ENCODE peak calls at places on chromosomes 7 and 10, in four cellular contexts. One of them, this sample, is unnamed.
A peak's percentile ranks its signal among the peaks of the same experiment; 100 is the strongest.

GRCh38 chr7:132394283-132395003 is 181.8 kb downstream of the PLXNA4 start:
- DNase-seq in BJ: no peak
- DNase-seq in BE2C: peak; percentile 22
- DNase-seq in thoracic aorta: no peak
- DNase-seq in this sample: no peak

GRCh38 chr7:80231719-80232118 is 97.1 kb downstream of the GNAI1 start:
- DNase-seq in BJ: no peak
- DNase-seq in BE2C: no peak
- DNase-seq in thoracic aorta: no peak
- DNase-seq in this sample: peak; percentile 28

GRCh38 chr7:37943905-37944736 is 23.7 kb downstream of the EPDR1 start:
- DNase-seq in BJ: no peak
- DNase-seq in BE2C: no peak
- DNase-seq in thoracic aorta: no peak
- DNase-seq in this sample: no peak

GRCh38 chr10:35887686-35888085 is 245.6 kb upstream of the FZD8 start:
- DNase-seq in BJ: no peak
- DNase-seq in BE2C: no peak
- DNase-seq in thoracic aorta: no peak
- DNase-seq in this sample: no peak

GRCh38 chr10:68333058-68333395 is 299 bp upstream of the PBLD start:
- DNase-seq in BJ: no peak
- DNase-seq in BE2C: no peak
- DNase-seq in thoracic aorta: no peak
- DNase-seq in this sample: no peak

GRCh38 chr10:14749051-14749809 is 25.5 kb downstream of the FAM107B start:
- DNase-seq in BJ: no peak
- DNase-seq in BE2C: peak; percentile 44
- DNase-seq in thoracic aorta: no peak
- DNase-seq in this sample: no peak

GRCh38 chr7:116162236-116162635 is 48.1 kb upstream of the TES start:
- DNase-seq in BJ: no peak
- DNase-seq in BE2C: no peak
- DNase-seq in thoracic aorta: no peak
- DNase-seq in this sample: no peak

GRCh38 chr7:144738708-144739314 is 97.0 kb downstream of the TPK1 start:
- DNase-seq in BJ: no peak
- DNase-seq in BE2C: no peak
- DNase-seq in thoracic aorta: no peak
- DNase-seq in this sample: no peak

GRCh38 chr10:13942030-13942429 is 355.3 kb downstream of the PRPF18 start:
- DNase-seq in BJ: no peak
- DNase-seq in BE2C: no peak
- DNase-seq in thoracic aorta: no peak
- DNase-seq in this sample: no peak

GRCh38 chr10:5442056-5442989 is 30.0 kb downstream of the NET1 start:
- DNase-seq in BJ: no peak
- DNase-seq in BE2C: peak; percentile 16
- DNase-seq in thoracic aorta: no peak
- DNase-seq in this sample: no peak

GRCh38 chr10:15898046-15898445 is 37.7 kb upstream of the MINDY3 start:
- DNase-seq in BJ: no peak
- DNase-seq in BE2C: no peak
- DNase-seq in thoracic aorta: no peak
- DNase-seq in this sample: no peak

GRCh38 chr10:32793033-32793432 is 165.0 kb downstream of the ITGB1 start:
- DNase-seq in BJ: no peak
- DNase-seq in BE2C: no peak
- DNase-seq in thoracic aorta: no peak
- DNase-seq in this sample: no peak

GRCh38 chr10:69742928-69743602 is 58.6 kb upstream of the COL13A1 start:
- DNase-seq in BJ: no peak
- DNase-seq in BE2C: peak; percentile 74
- DNase-seq in thoracic aorta: no peak
- DNase-seq in this sample: no peak

GRCh38 chr7:47291461-47292051 is 290.4 kb downstream of the TNS3 start:
- DNase-seq in BJ: peak; percentile 88
- DNase-seq in BE2C: no peak
- DNase-seq in thoracic aorta: peak; percentile 36
- DNase-seq in this sample: peak; percentile 87

GRCh38 chr10:13340626-13341370 is 7.3 kb downstream of the SEPHS1 start:
- DNase-seq in BJ: no peak
- DNase-seq in BE2C: no peak
- DNase-seq in thoracic aorta: no peak
- DNase-seq in this sample: no peak

GRCh38 chr7:101420436-101420835 is 57.8 kb downstream of the COL26A1 start:
- DNase-seq in BJ: no peak
- DNase-seq in BE2C: peak; percentile 56
- DNase-seq in thoracic aorta: no peak
- DNase-seq in this sample: no peak

DNA sequence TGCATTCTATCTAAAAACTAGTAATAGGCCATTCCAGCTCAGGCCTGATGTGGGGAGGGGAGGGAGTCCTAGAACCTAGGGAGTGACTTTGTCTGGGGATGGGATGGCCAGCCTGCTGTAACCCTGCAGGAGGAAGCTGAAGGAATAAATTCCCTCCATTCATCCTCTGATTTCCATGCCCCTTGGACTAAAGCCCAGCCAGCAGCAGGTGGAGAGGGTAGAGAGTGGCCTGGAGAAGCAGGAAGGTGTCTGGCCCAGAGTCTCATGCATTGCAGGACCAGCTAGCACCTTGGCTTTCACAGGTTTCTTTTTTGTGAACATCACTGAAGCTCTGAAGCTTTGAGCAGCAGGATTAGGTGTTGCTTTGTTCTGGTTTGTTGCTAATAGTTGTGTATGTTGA is 32.8 kb upstream of the CDH23 start:
- DNase-seq in BJ: no peak
- DNase-seq in BE2C: no peak
- DNase-seq in thoracic aorta: no peak
- DNase-seq in this sample: no peak
- TF ChIP-seq CTCF in BJ: no peak
- TF ChIP-seq CTCF in BE2C: no peak
- TF ChIP-seq CTCF in thoracic aorta: no peak
- TF ChIP-seq CTCF in this sample: no peak

GRCh38 chr7:333399-333776 is 43.4 kb downstream of the FOXL3 start:
- DNase-seq in BJ: peak; percentile 5
- DNase-seq in BE2C: no peak
- DNase-seq in thoracic aorta: no peak
- DNase-seq in this sample: no peak
- H3K4me3 ChIP-seq in BJ: no peak overlapping the region
- H3K4me3 ChIP-seq in BE2C: no peak overlapping the region
- H3K4me3 ChIP-seq in thoracic aorta: peak overlapping the region; percentile 68
- H3K4me3 ChIP-seq in this sample: no peak overlapping the region

GRCh38 chr10:96047004-96047649 is 3.7 kb downstream of the CCNJ start:
- DNase-seq in BJ: no peak
- DNase-seq in BE2C: no peak
- DNase-seq in thoracic aorta: no peak
- DNase-seq in this sample: no peak
- TF ChIP-seq CTCF in BJ: no peak
- TF ChIP-seq CTCF in BE2C: peak; percentile 3
- TF ChIP-seq CTCF in thoracic aorta: no peak
- TF ChIP-seq CTCF in this sample: no peak

GRCh38 chr10:121698336-121698735 is 100.1 kb upstream of the FGFR2 start:
- DNase-seq in BJ: no peak
- DNase-seq in BE2C: no peak
- DNase-seq in thoracic aorta: no peak
- DNase-seq in this sample: no peak
- H3K4me3 ChIP-seq in BJ: no peak overlapping the region
- H3K4me3 ChIP-seq in BE2C: no peak overlapping the region
- H3K4me3 ChIP-seq in thoracic aorta: no peak overlapping the region
- H3K4me3 ChIP-seq in this sample: no peak overlapping the region

GRCh38 chr10:128218161-128218560 is 91.9 kb upstream of the MKI67 start:
- DNase-seq in BJ: no peak
- DNase-seq in BE2C: no peak
- DNase-seq in thoracic aorta: no peak
- DNase-seq in this sample: no peak

GRCh38 chr10:128221128-128221527 is 94.9 kb upstream of the MKI67 start:
- DNase-seq in BJ: no peak
- DNase-seq in BE2C: no peak
- DNase-seq in thoracic aorta: no peak
- DNase-seq in this sample: no peak

GRCh38 chr10:128221787-128222186 is 95.6 kb upstream of the MKI67 start:
- DNase-seq in BJ: no peak
- DNase-seq in BE2C: no peak
- DNase-seq in thoracic aorta: no peak
- DNase-seq in this sample: no peak

GRCh38 chr10:128220011-128220410 is 93.8 kb upstream of the MKI67 start:
- DNase-seq in BJ: no peak
- DNase-seq in BE2C: no peak
- DNase-seq in thoracic aorta: no peak
- DNase-seq in this sample: no peak

DNA sequence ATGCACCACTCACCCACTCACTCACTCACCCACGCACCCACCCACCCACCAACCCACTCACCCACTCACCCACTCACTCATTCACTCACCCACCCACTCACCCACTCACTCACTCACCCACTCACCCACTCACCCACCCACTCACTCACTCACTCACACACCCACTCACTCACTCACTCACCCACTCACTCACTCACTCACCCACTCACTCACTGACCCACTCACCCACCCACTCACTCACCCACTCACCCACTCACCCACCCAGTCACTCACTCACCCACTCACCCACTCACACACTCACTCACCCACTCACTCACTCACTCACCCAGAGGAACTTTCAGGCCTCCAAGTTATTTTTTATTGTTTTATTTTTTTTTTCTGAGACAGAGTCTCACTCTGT is 93.1 kb upstream of the MKI67 start:
- DNase-seq in BJ: no peak
- DNase-seq in BE2C: no peak
- DNase-seq in thoracic aorta: no peak
- DNase-seq in this sample: no peak
- TF ChIP-seq CTCF in BJ: no peak
- TF ChIP-seq CTCF in BE2C: no peak
- TF ChIP-seq CTCF in thoracic aorta: no peak
- TF ChIP-seq CTCF in this sample: no peak

This sample was measured in AG04449.